ENCODE peak calls at places on chromosome 4, in four cellular contexts. H is astrocyte of the spinal cord, A is LNCaP clone FGC, X is AG08396. Z is an unnamed sample.
A peak's percentile ranks its signal among the peaks of the same experiment; 100 is the strongest.

GRCh38 chr4:11130195-11130975 is 298.3 kb downstream of the HS3ST1 start:
- DNase-seq in H (peak; percentile 96), A (no peak), X (no peak), Z (no peak)

GRCh38 chr4:52751349-52751911 is at the start of gene ERVMER34-1:
- DNase-seq in H (peak; percentile 28), X (peak; percentile 53), A (peak; percentile 17), Z (peak; percentile 15)

GRCh38 chr4:181289203-181289602 is 954.0 kb upstream of the TENM3 start:
- DNase-seq in H (no peak), A (no peak), X (no peak), Z (no peak)

GRCh38 chr4:39970559-39971270 is 7.0 kb downstream of the PDS5A start:
- DNase-seq in X (no peak), H (no peak), A (no peak), Z (no peak)

GRCh38 chr4:48093949-48094550 is 40.0 kb downstream of the TXK start:
- DNase-seq in H (peak; percentile 16), X (no peak), A (no peak), Z (peak; percentile 31)

GRCh38 chr4:74181225-74181624 is 23.3 kb downstream of the MTHFD2L start:
- DNase-seq in A (no peak), X (no peak), H (peak; percentile 38), Z (no peak)

GRCh38 chr4:16794816-16795445 is 103.5 kb downstream of the LDB2 start:
- DNase-seq in X (peak; percentile 50), A (no peak), H (peak; percentile 63), Z (peak; percentile 87)

GRCh38 chr4:40888916-40889315 is 139.2 kb downstream of the NSUN7 start:
- DNase-seq in A (no peak), X (no peak), H (no peak), Z (no peak)

GRCh38 chr4:10117424-10118354 is 1.1 kb upstream of the WDR1 start:
- DNase-seq in A (no peak), X (no peak), H (peak; percentile 46), Z (peak; percentile 49)

GRCh38 chr4:154958621-154959358 is 177.7 kb downstream of the RBM46 start:
- DNase-seq in X (no peak), H (peak; percentile 16), A (peak; percentile 45), Z (no peak)

GRCh38 chr4:183443609-183444148 is 757 bp upstream of the CDKN2AIP start:
- DNase-seq in H (no peak), A (peak; percentile 63), X (no peak), Z (peak; percentile 74)

GRCh38 chr4:8311096-8312068 is 41.8 kb downstream of the HTRA3 start:
- DNase-seq in H (no peak), A (no peak), X (no peak), Z (no peak)

GRCh38 chr4:153438916-153439756 is 27.0 kb upstream of the TMEM131L start:
- DNase-seq in H (no peak), X (no peak), A (no peak), Z (no peak)

GRCh38 chr4:177427097-177427665 is 15.1 kb downstream of the AGA start:
- DNase-seq in H (peak; percentile 54), X (no peak), A (no peak), Z (no peak)

GRCh38 chr4:173337463-173337862 is 3.3 kb upstream of the HMGB2 start:
- DNase-seq in H (no peak), X (no peak), A (no peak), Z (no peak)

GRCh38 chr4:61202100-61202637 is 2.0 kb downstream of the ADGRL3 start:
- DNase-seq in X (peak; percentile 6), A (no peak), H (peak; percentile 8), Z (no peak)

GRCh38 chr4:37728064-37728463 is 41.9 kb upstream of the RELL1 start:
- DNase-seq in A (no peak), H (no peak), X (no peak), Z (no peak)

GRCh38 chr4:37482236-37482635 is 203.9 kb downstream of the RELL1 start:
- DNase-seq in X (no peak), A (no peak), H (no peak), Z (no peak)

GRCh38 chr4:56958111-56958517 is 19.3 kb downstream of the NOA1 start:
- DNase-seq in A (no peak), X (peak; percentile 84), H (peak; percentile 97), Z (peak; percentile 92)

GRCh38 chr4:89204624-89205023 is 93.3 kb downstream of the TIGD2 start:
- DNase-seq in H (peak; percentile 32), X (no peak), A (peak; percentile 35), Z (no peak)

GRCh38 chr4:113893546-113893945 is 85.9 kb downstream of the ARSJ start:
- DNase-seq in X (no peak), H (no peak), A (no peak), Z (peak; percentile 39)

GRCh38 chr4:173370130-173370476 is 651 bp upstream of the SAP30 start:
- DNase-seq in H (no peak), A (no peak), X (no peak), Z (no peak)

GRCh38 chr4:170080496-170080895 is 9.3 kb downstream of the AADAT start:
- DNase-seq in A (peak; percentile 99), X (no peak), H (no peak), Z (no peak)

GRCh38 chr4:1981251-1982055 is 27.3 kb downstream of the NELFA start:
- DNase-seq in X (peak; percentile 74), H (peak; percentile 37), A (no peak), Z (peak; percentile 24)

GRCh38 chr4:151537726-151538125 is 128.8 kb downstream of the FHIP1A start:
- DNase-seq in X (no peak), A (no peak), H (peak; percentile 45), Z (no peak)

GRCh38 chr4:128384091-128384520 is 96.5 kb upstream of the PGRMC2 start:
- DNase-seq in A (no peak), H (peak; percentile 55), X (no peak), Z (no peak)

GRCh38 chr4:108118505-108118904 is 50.2 kb downstream of the LEF1 start:
- DNase-seq in H (peak; percentile 22), A (peak; percentile 76), X (no peak), Z (no peak)

GRCh38 chr4:140756292-140757219 is at the start of gene TBC1D9:
- DNase-seq in X (peak; percentile 69), H (peak; percentile 68), A (peak; percentile 91), Z (peak; percentile 94)

GRCh38 chr4:163991268-163991667 is 496.8 kb downstream of the TMA16 start:
- DNase-seq in H (peak; percentile 17), A (no peak), X (no peak), Z (no peak)

GRCh38 chr4:1725521-1725920 is 4.2 kb downstream of the TACC3 start:
- DNase-seq in X (no peak), H (no peak), A (no peak), Z (no peak)

GRCh38 chr4:189022441-189023035 is 883.3 kb downstream of the TRIML1 start:
- DNase-seq in A (no peak), X (no peak), H (no peak), Z (no peak)

GRCh38 chr4:151045907-151046306 is 30.8 kb upstream of the LRBA start:
- DNase-seq in H (no peak), A (peak; percentile 51), X (no peak), Z (peak; percentile 24)

GRCh38 chr4:40856836-40857362 is 107.1 kb downstream of the NSUN7 start:
- DNase-seq in A (no peak), X (peak; percentile 84), H (peak; percentile 60), Z (peak; percentile 33)

GRCh38 chr4:139278956-139279722 is 886 bp downstream of the MGARP start:
- DNase-seq in X (no peak), H (peak; percentile 15), A (no peak), Z (peak; percentile 20)

GRCh38 chr4:153512952-153513500 is 46.9 kb downstream of the TMEM131L start:
- DNase-seq in A (no peak), H (peak; percentile 67), X (no peak), Z (no peak)

GRCh38 chr4:1072830-1073446 is 40.4 kb downstream of the RNF212 start:
- DNase-seq in H (peak; percentile 59), X (peak; percentile 73), A (peak; percentile 64), Z (peak; percentile 69)

GRCh38 chr4:12411072-12411471 is 982.4 kb upstream of the HS3ST1 start:
- DNase-seq in X (no peak), A (peak; percentile 30), H (peak; percentile 1), Z (peak; percentile 44)

GRCh38 chr4:82335043-82335442 is 38.7 kb downstream of the HNRNPD start:
- DNase-seq in H (no peak), X (no peak), A (no peak), Z (no peak)

Z was measured in lung microvascular endothelial cell.